ENCODE peak calls at places on chromosomes 2 and 18, in nine cellular contexts. Q is A549, M is HFF-Myc, R is RWPE1, G is suprapubic skin, L is pancreas, X is dorsolateral prefrontal cortex, W is astrocyte of the cerebellum, T is psoas muscle. A is an unnamed sample.

GRCh38 chr18:34224423-34225217 is at the start of gene NOL4:
- DNase-seq in G (no peak), Q (no peak), R (no peak), T (no peak), M (no peak), X (peak), L (peak), W (peak), A (no peak)

GRCh38 chr2:24816884-24817283 is 23.7 kb downstream of the CENPO start:
- DNase-seq in R (no peak), X (no peak), T (no peak), W (peak), Q (no peak), L (no peak), M (no peak), G (no peak), A (peak)

GRCh38 chr2:134771313-134771801 is 52.6 kb upstream of the TMEM163 start:
- DNase-seq in M (no peak), G (no peak), T (no peak), Q (no peak), R (no peak), X (no peak), L (no peak), W (no peak), A (no peak)

GRCh38 chr18:77065221-77065981 is 67.2 kb downstream of the MBP start:
- DNase-seq in R (peak), L (no peak), X (no peak), T (peak), G (no peak), Q (peak), M (peak), W (peak), A (peak)

GRCh38 chr2:15510131-15510530 is 51.0 kb downstream of the NBAS start:
- DNase-seq in T (no peak), L (no peak), G (no peak), X (no peak), M (no peak), R (no peak), Q (no peak), W (no peak), A (no peak)

GRCh38 chr2:150462772-150463171 is 24.7 kb downstream of the RND3 start:
- DNase-seq in W (no peak), Q (no peak), M (no peak), L (no peak), T (no peak), G (no peak), X (no peak), R (no peak), A (no peak)

GRCh38 chr18:27005589-27005988 is 140.1 kb upstream of the AQP4 start:
- DNase-seq in T (no peak), Q (peak), L (no peak), M (no peak), R (peak), W (no peak), G (no peak), X (no peak), A (no peak)

GRCh38 chr2:188196343-188197008 is 95.2 kb upstream of the GULP1 start:
- DNase-seq in G (no peak), L (no peak), X (no peak), Q (no peak), W (no peak), T (no peak), M (no peak), R (no peak), A (no peak)

GRCh38 chr2:101802329-101802728 is 104.8 kb downstream of the MAP4K4 start:
- DNase-seq in W (no peak), Q (no peak), L (peak), T (no peak), R (peak), M (no peak), X (no peak), G (no peak), A (no peak)

GRCh38 chr2:106192752-106193490 is 1.2 kb downstream of the UXS1 start:
- DNase-seq in M (no peak), W (peak), T (peak), Q (peak), G (no peak), R (peak), X (no peak), L (peak), A (peak)

GRCh38 chr2:113822087-113822805 is 65.8 kb upstream of the SLC35F5 start:
- DNase-seq in T (no peak), W (no peak), L (no peak), G (no peak), Q (no peak), M (no peak), X (no peak), R (no peak), A (no peak)

GRCh38 chr2:24153478-24153877 is 21.4 kb upstream of the FAM228A start:
- DNase-seq in R (no peak), Q (no peak), X (no peak), T (no peak), M (no peak), G (no peak), L (no peak), W (no peak), A (no peak)

GRCh38 chr18:24009651-24010333 is 4.8 kb upstream of the TTC39C start:
- DNase-seq in M (no peak), G (no peak), W (no peak), R (no peak), L (no peak), Q (no peak), T (no peak), X (no peak), A (no peak)

GRCh38 chr2:109545828-109546713 is 67.7 kb downstream of the SEPTIN10 start:
- DNase-seq in W (peak), G (no peak), T (peak), R (peak), M (peak), Q (peak), L (peak), X (peak), A (no peak)

GRCh38 chr2:32008811-32009478 is 1.9 kb downstream of the MEMO1 start:
- DNase-seq in L (no peak), T (no peak), W (no peak), R (no peak), Q (no peak), G (no peak), X (no peak), M (no peak), A (no peak)

GRCh38 chr2:168700615-168701245 is 101.7 kb upstream of the NOSTRIN start:
- DNase-seq in X (no peak), M (no peak), G (no peak), R (no peak), W (peak), L (no peak), Q (no peak), T (no peak), A (no peak)

DNA sequence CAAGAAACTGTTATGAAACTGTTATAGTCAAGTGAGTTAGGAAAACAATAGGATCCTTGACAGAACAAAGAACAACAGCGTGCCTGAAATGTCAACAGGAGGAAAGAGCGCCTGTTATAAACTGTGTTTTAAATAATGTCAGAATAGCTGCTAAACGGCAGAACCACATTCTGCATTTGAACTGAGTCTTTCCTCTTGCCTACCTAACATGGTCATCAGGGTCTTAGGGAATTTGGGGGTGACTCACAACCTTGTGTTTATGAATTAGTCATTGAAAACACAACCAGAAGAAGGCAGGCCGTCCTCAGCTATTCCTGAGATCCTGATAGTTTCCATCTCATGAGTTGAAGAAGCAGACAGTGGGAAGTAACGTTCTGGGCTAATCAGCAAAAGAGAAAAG is 222.0 kb upstream of the FN1 start:
- DNase-seq in W (peak), M (peak), R (peak), X (no peak), T (no peak), Q (no peak), G (no peak), L (no peak), A (peak)
- TF ChIP-seq CTCF in W (peak), M (no peak), R (no peak), X (no peak), T (no peak), Q (no peak), G (no peak), L (no peak), A (no peak)

DNA sequence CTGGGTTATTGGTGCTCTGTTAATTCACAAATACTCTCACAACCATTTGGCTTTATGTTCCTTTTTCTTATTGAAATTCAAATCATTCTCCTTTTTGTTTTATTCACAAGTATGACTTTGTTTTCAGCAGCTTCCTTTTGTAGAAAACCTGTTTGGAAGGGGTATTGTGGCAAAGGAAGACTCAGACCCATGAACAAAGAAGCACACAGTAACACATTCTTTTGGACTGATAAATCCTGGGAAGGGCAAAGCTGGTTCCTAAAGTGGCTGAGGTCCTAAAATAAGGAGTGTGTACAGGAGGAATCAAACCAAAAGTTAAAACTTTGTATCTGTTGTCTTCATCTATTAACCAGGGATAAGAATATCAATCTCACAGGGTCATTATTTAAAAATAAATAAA is 374.7 kb upstream of the FIGN start:
- DNase-seq in W (no peak), T (no peak), X (no peak), Q (no peak), G (no peak), M (no peak), R (no peak), L (no peak), A (no peak)
- TF ChIP-seq CTCF in W (no peak), T (no peak), X (no peak), Q (no peak), G (no peak), M (no peak), R (no peak), L (no peak), A (no peak)

GRCh38 chr2:19988600-19988999 is 1.3 kb downstream of the WDR35 start:
- DNase-seq in W (no peak), Q (no peak), M (no peak), T (no peak), G (no peak), L (no peak), R (peak), X (no peak), A (no peak)
- TF ChIP-seq CTCF in W (no peak), Q (no peak), M (no peak), T (no peak), G (no peak), L (no peak), R (no peak), X (no peak), A (no peak)

GRCh38 chr2:30225131-30225762 is 6.1 kb upstream of the LBH start:
- DNase-seq in G (no peak), X (no peak), W (no peak), T (peak), L (no peak), Q (no peak), R (no peak), M (no peak), A (peak)

GRCh38 chr2:30229596-30229995 is 1.7 kb upstream of the LBH start:
- DNase-seq in X (no peak), L (no peak), R (no peak), Q (no peak), T (no peak), M (no peak), W (no peak), G (no peak), A (no peak)

GRCh38 chr2:30224147-30224546 is 7.2 kb upstream of the LBH start:
- DNase-seq in L (no peak), M (no peak), W (no peak), Q (no peak), G (no peak), T (no peak), X (no peak), R (no peak), A (no peak)

GRCh38 chr2:30223413-30223874 is 7.9 kb upstream of the LBH start:
- DNase-seq in L (no peak), R (no peak), Q (no peak), T (no peak), X (no peak), G (no peak), W (no peak), M (no peak), A (no peak)

DNA sequence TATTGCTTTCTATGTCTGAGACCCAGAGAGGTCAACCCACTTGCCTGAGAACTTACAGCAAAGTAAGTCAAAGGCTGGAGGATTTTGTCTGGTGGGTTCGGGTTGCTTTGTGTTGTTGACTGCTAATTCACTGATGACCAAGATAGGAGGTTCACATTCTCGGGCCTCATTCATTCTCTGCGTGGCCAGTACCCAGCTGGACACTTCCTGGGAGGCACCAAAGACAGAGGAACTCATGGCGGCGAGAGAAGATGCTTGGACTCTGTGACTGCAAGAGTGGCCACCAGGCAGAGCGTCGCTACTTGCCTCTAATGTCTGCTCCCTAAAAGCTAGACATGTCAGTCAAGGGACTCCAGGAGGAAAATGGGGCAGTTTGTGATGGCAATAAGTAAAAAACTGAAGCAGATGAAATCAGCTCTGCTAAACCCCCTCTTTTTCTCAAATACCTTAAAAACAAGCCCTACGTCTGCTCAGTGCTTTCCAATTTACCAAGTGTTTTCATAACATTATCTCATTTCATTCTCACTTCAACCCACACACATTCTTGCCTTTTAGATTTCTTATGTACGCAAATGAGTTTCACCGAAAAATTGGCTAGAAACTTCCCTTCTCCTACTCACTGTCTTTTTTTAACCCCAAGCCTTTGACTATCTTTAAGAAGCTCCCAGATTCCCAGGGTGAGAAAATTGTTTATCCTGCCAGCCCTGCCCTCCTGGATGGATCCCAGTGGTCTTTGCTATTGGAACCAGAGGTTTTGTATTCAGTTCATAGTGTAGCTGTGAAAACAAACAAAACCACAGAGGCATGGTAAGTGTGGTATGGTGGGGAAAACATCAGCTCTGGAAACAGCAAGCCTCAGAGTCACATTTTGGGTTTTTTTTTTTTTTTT is 4.9 kb upstream of the LBH start:
- DNase-seq in G (no peak), Q (no peak), X (no peak), T (no peak), R (no peak), M (no peak), L (no peak), W (no peak), A (peak)
- TF ChIP-seq CTCF in G (no peak), Q (no peak), X (no peak), T (no peak), R (no peak), M (no peak), L (no peak), W (no peak), A (no peak)

GRCh38 chr2:96555146-96555610 is 18.6 kb downstream of the ARID5A start:
- DNase-seq in R (no peak), M (no peak), Q (no peak), T (no peak), X (no peak), G (no peak), L (peak), W (no peak), A (no peak)
- TF ChIP-seq CTCF in R (no peak), M (no peak), Q (no peak), T (no peak), X (no peak), G (no peak), L (no peak), W (no peak), A (no peak)

DNA sequence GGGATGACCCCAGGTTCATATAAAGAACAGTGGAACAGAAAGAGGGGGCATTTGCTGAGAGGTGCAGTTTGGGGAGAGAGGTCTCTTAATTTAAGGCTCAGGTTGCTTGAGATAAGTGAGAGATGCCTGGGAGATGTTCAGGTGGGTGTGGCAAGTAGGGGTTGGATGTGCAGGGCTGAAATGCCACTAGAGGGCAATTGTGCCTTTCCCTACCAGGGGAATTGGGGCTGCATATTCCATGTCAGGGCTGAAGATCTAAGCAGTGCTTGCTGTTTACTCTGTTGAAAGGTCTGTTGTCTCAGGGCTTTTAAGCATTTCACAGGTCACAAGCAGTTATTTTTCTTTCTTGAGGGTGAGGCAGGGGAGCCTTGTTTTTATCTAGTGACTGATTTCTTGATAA is 7.8 kb downstream of the CCDC85A start:
- DNase-seq in Q (peak), L (no peak), X (no peak), G (no peak), R (peak), T (no peak), W (peak), M (no peak), A (no peak)
- TF ChIP-seq CTCF in Q (peak), L (no peak), X (peak), G (no peak), R (peak), T (peak), W (peak), M (peak), A (peak)